ENCODE peak calls at places on chromosomes 13 and 19, in four cellular contexts. D is epithelial cell of esophagus, O is MM.1S, M is coronary artery. P is an unnamed sample.

GRCh38 chr13:49594576-49594975 is 9.2 kb upstream of the RCBTB1 start:
- DNase-seq in O (no peak), D (peak), M (no peak), P (peak)

GRCh38 chr19:30073152-30074000 is 131.3 kb downstream of the URI1 start:
- DNase-seq in D (no peak), O (no peak), M (no peak), P (no peak)

GRCh38 chr13:100636441-100636840 is 38.2 kb downstream of the TMTC4 start:
- DNase-seq in D (no peak), M (no peak), O (no peak), P (no peak)

GRCh38 chr13:98571955-98572662 is 4.8 kb downstream of the STK24 start:
- DNase-seq in O (peak), M (no peak), D (peak), P (peak)

GRCh38 chr13:96824110-96824509 is 170.2 kb downstream of the OXGR1 start:
- DNase-seq in O (no peak), M (no peak), D (no peak), P (peak)

GRCh38 chr13:63124863-63125262 is 1709.2 kb upstream of the PCDH20 start:
- DNase-seq in D (peak), O (peak), M (no peak), P (peak)

GRCh38 chr13:87078947-87079795 is 592.0 kb upstream of the SLITRK5 start:
- DNase-seq in D (no peak), O (no peak), M (no peak), P (no peak)

GRCh38 chr19:4062576-4063368 is 3.9 kb downstream of the ZBTB7A start:
- DNase-seq in D (no peak), M (no peak), O (no peak), P (peak)

GRCh38 chr13:93146584-93147292 is 79.9 kb upstream of the GPC6 start:
- DNase-seq in M (no peak), O (no peak), D (peak), P (peak)

GRCh38 chr13:52739468-52740071 is at the start of gene CNMD:
- DNase-seq in D (no peak), M (no peak), O (no peak), P (no peak)

GRCh38 chr19:13872695-13873389 is 4.1 kb upstream of the NANOS3 start:
- DNase-seq in D (no peak), M (no peak), O (no peak), P (no peak)

GRCh38 chr19:32191921-32192320 is 153.5 kb upstream of the ZNF507 start:
- DNase-seq in M (no peak), D (no peak), O (no peak), P (no peak)

GRCh38 chr13:48595330-48596127 is 58.2 kb upstream of the CYSLTR2 start:
- DNase-seq in M (no peak), D (peak), O (peak), P (peak)

GRCh38 chr13:48603375-48603774 is 50.4 kb upstream of the CYSLTR2 start:
- DNase-seq in O (no peak), M (no peak), D (no peak), P (no peak)

DNA sequence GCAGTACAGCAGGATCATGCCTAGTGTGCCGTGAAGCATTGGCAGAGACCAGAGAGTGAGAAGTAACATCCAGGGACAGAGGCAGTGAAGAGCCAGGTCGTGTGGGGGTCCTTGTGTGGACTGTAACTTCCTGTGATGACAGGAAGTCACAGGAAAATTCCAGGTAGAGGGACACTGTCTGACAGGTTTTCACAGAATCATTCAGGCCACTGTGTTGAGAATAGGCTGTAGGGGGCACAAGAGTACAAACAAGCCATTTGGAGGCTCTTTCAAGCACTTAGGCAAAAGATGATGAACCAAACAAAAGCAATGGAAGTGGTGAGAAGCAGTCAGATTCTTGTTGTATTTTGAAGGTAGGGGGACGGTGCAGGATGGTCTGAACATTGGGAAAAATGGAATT is 46.4 kb downstream of the N4BP2L1 start:
- DNase-seq in D (peak), M (no peak), O (no peak), P (peak)
- TF ChIP-seq CTCF in D (peak), M (peak), O (peak), P (peak)

DNA sequence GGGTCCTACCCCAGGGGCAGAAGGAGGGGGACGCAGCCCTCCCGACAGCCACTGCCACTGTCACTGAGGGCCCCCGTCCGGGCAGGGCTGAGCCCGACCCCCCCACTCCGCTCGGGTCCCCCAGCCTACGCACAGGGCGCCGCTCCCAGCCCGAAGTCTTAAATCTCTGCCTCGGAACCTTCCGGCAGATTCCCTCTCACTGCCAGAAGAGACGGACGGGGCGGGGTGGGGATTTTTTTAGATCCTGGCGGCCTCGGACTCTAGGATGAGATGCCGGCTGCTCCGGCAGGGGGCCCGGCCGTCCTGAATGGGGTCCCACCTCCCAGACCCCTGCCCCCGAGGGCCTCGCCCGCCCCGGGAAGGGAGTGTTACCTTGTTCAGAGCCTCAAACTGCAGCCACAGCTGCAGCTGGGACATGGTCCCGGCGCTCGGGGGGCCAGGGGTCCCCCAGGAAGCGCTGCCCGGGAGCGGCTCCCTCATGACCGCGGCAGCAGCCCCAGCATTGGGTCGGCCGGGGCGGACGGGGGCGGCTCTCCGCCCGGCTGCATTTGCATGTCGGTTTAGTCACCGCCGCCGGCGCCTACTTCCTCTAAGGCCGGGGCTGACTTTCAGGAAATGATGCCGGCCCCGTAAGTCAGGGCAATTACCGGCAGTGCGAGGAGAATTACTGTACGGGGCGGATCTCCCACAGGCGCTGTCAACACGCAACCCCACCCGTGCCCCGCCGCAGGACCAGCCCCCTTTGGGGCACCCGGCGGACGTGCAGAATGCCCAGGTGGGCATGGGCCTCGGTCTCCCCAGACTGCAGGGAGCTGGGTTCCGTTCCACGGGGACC is 28.1 kb downstream of the GPX4 start:
- DNase-seq in D (peak), M (peak), O (peak), P (peak)
- TF ChIP-seq CTCF in D (no peak), M (no peak), O (no peak), P (no peak)

GRCh38 chr13:67725999-67726398 is 495.9 kb upstream of the PCDH9 start:
- DNase-seq in O (no peak), M (no peak), D (no peak), P (no peak)

GRCh38 chr13:67726979-67727378 is 496.8 kb upstream of the PCDH9 start:
- DNase-seq in M (no peak), O (no peak), D (peak), P (no peak)
- TF ChIP-seq CTCF in M (no peak), O (no peak), D (no peak), P (no peak)

GRCh38 chr13:79662882-79663281 is 181.9 kb downstream of the NDFIP2 start:
- DNase-seq in D (no peak), M (no peak), O (no peak), P (no peak)
- TF ChIP-seq CTCF in D (no peak), M (no peak), O (no peak), P (no peak)

DNA sequence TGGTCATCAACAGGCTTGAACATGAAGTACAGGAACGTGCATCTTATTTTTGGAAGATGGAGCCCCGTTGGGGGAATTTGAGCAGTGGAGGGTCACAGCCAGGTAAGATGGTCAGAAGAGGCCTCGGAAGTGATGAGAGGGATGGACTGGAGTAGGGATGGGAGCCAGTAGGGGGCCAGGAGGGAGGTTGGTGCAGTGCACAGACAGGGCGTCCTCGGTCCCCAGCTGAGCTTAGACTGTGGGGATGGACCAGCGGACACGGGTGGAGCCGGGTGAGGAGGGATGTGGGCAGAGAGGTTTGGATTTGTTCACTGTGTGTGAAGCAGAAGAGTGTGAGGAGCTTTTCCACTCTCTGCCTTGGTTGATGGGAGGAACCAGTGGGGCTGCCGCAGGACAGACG is 10.6 kb downstream of the RPS9 start:
- DNase-seq in O (no peak), M (no peak), D (no peak), P (no peak)
- TF ChIP-seq CTCF in O (no peak), M (no peak), D (no peak), P (no peak)

DNA sequence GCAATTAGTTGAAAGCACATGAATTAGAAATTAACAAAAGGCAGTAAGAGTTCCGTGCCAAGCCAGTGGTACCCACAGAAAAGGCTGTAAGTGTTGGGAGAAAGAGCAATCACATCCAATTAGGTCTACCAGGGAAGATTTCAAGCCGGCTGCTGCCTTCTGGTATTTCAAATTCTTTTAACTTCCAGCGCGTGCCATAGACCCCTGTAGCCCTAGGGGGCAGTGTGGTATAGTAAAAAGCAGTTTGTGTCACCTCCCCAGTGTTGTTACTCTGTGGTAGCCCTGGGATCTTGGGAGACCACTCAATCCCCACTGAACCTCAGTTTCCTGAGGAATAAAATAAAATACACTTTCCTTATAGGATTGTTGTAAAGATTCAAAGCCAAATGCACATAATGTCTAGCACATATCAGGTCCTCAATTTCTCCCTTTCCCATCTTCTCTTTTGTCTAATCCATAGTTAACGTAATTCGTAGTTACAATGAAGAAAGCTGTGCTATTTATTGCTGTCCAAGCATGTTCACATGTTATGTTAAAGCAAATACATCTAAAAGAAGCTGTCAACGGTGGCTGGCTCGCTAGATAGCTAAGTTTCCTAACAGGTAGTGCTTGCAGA is 230.2 kb downstream of the TDRD3 start:
- DNase-seq in O (peak), D (peak), M (no peak), P (peak)
- TF ChIP-seq CTCF in O (peak), D (peak), M (no peak), P (peak)

DNA sequence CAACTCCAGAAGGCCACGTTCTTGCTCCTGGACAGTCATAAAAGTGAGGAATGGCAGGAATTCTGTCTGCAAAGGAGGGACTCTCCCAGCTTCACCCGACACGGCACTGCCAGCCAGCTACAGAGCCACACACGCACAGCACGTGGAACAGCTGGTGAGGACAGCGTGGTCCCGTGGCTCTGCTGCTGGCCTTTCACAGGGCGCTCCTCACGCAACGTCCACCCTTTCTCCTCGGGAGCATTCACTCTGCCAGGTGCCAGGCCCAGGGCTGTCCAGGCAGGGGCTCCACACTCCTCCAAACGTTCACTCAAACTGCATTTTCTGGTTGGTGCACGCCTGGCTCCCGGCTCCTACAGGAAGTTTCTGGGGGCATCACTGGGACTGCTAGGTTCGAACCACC is 14.4 kb downstream of the GRTP1 start:
- DNase-seq in O (no peak), D (no peak), M (no peak), P (no peak)
- TF ChIP-seq CTCF in O (no peak), D (no peak), M (no peak), P (no peak)

GRCh38 chr19:38441660-38442348 is 8.3 kb downstream of the RYR1 start:
- DNase-seq in M (no peak), D (no peak), O (no peak), P (no peak)
- TF ChIP-seq CTCF in M (no peak), D (no peak), O (no peak), P (peak)